ENCODE peak calls at places on chromosome 5, in five cellular contexts. One of them, this sample, is unnamed.

GRCh38 chr5:159669559-159669958 is 246.7 kb upstream of the ADRA1B start:
- DNase-seq in GM13977: no peak
- DNase-seq in omental fat pad: no peak
- DNase-seq in sigmoid colon: no peak
- DNase-seq in B cell: no peak
- DNase-seq in this sample: no peak

GRCh38 chr5:139950436-139950835 is 92.7 kb downstream of the NRG2 start:
- DNase-seq in omental fat pad: no peak
- DNase-seq in GM13977: no peak
- DNase-seq in B cell: no peak
- DNase-seq in sigmoid colon: no peak
- DNase-seq in this sample: no peak

GRCh38 chr5:6248132-6248531 is 130.2 kb downstream of the MED10 start:
- DNase-seq in B cell: no peak
- DNase-seq in omental fat pad: no peak
- DNase-seq in GM13977: no peak
- DNase-seq in sigmoid colon: no peak
- DNase-seq in this sample: no peak

GRCh38 chr5:93158841-93159240 is 422.2 kb downstream of the NR2F1-AS1 start:
- DNase-seq in omental fat pad: no peak
- DNase-seq in sigmoid colon: no peak
- DNase-seq in GM13977: no peak
- DNase-seq in B cell: no peak
- DNase-seq in this sample: no peak

GRCh38 chr5:117201016-117201415 is 626.4 kb upstream of the SEMA6A start:
- DNase-seq in B cell: no peak
- DNase-seq in GM13977: no peak
- DNase-seq in sigmoid colon: no peak
- DNase-seq in omental fat pad: no peak
- DNase-seq in this sample: no peak

GRCh38 chr5:174339130-174339529 is 293.6 kb downstream of the NSG2 start:
- DNase-seq in B cell: no peak
- DNase-seq in omental fat pad: no peak
- DNase-seq in sigmoid colon: no peak
- DNase-seq in GM13977: no peak
- DNase-seq in this sample: no peak

GRCh38 chr5:9454012-9454481 is 91.8 kb downstream of the SEMA5A start:
- DNase-seq in B cell: no peak
- DNase-seq in GM13977: peak
- DNase-seq in omental fat pad: no peak
- DNase-seq in sigmoid colon: no peak
- DNase-seq in this sample: no peak

GRCh38 chr5:75611324-75612210 is at the start of gene ANKDD1B:
- DNase-seq in omental fat pad: no peak
- DNase-seq in sigmoid colon: peak
- DNase-seq in B cell: peak
- DNase-seq in GM13977: peak
- DNase-seq in this sample: peak

GRCh38 chr5:177117441-177118045 is 16.0 kb upstream of the NSD1 start:
- DNase-seq in omental fat pad: no peak
- DNase-seq in GM13977: no peak
- DNase-seq in B cell: no peak
- DNase-seq in sigmoid colon: no peak
- DNase-seq in this sample: no peak

DNA sequence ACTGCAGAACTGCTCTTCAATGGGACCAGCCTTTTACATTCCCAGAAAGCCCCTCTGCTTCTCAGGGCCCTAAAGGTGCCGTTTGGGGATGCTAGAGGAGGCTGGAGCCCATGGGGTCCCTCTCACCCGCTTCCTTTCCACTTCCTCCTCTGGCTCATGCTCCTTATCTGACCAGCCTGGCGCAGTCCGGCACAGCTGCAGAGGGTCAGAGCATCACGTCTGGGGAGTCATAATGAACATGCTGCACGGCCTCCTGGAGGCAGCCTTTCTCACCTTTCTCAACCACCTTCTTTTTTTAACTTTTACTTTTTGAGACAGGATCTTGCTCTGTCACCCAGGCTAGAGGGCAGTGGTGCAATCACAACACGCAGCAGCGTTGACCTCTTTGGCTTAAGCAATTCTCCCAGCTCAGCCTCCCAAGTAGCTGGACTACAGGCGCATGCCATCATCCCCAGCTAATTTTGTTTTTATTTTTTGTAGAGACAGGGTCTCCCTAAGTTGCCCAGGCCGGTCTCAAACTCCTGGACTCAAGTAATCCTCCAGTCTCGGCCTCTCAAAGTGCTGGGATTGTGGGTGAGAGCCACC is 15.1 kb upstream of the TCF7 start:
- DNase-seq in GM13977: no peak
- DNase-seq in omental fat pad: no peak
- DNase-seq in B cell: no peak
- DNase-seq in sigmoid colon: no peak
- DNase-seq in this sample: no peak
- TF ChIP-seq CTCF in GM13977: peak
- TF ChIP-seq CTCF in omental fat pad: no peak
- TF ChIP-seq CTCF in B cell: no peak
- TF ChIP-seq CTCF in sigmoid colon: no peak
- TF ChIP-seq CTCF in this sample: no peak

DNA sequence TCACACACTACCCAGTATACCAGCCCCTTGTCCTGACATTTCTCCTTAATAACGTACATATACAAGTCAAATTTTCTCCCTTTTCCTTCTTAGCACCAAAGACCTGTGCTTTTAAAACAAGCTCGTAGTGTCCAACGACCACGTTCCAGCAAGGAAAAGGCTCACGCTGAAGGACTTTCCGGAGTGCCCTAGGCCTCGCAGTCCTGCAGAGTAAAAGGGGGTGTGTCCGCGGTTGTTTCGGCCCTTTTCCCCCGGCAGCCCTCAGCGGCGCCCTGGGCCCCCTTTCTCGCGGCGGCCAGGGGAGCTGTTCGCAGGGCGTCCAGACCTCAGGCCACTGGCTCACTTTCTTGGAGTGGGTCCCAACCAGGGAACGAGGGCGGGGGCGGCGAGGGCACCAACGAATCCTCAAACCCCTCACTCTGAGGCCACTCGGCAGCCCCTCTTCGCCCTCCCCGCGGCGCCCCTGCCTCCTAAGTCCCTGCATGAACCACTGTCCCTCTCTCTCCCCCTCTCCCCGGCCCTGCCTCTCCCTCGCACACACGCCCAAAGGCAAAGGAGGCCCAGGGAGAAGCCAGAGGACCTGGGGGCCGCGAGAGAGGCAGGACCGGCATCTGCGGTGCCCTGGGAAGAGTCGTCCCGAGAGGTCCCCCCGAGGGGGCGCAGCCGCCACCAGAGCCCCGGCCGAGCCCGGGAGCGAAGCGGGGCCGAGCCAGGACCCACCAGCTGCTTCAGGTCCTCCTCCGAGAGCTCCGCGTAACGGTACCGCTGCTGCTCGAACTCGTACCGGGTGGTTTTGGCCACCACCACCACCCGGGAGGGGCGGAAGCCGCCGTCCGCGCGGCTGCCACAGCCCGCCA is 718 bp downstream of the NADK2 start:
- DNase-seq in B cell: peak
- DNase-seq in omental fat pad: peak
- DNase-seq in sigmoid colon: peak
- DNase-seq in GM13977: peak
- DNase-seq in this sample: peak
- TF ChIP-seq CTCF in B cell: no peak
- TF ChIP-seq CTCF in omental fat pad: no peak
- TF ChIP-seq CTCF in sigmoid colon: no peak
- TF ChIP-seq CTCF in GM13977: no peak
- TF ChIP-seq CTCF in this sample: no peak

GRCh38 chr5:107870984-107871383 is 200.2 kb upstream of the EFNA5 start:
- DNase-seq in sigmoid colon: no peak
- DNase-seq in omental fat pad: no peak
- DNase-seq in B cell: no peak
- DNase-seq in GM13977: no peak
- DNase-seq in this sample: no peak

GRCh38 chr5:107873877-107874276 is 203.1 kb upstream of the EFNA5 start:
- DNase-seq in B cell: no peak
- DNase-seq in GM13977: no peak
- DNase-seq in sigmoid colon: no peak
- DNase-seq in omental fat pad: no peak
- DNase-seq in this sample: no peak

GRCh38 chr5:107874810-107875209 is 204.1 kb upstream of the EFNA5 start:
- DNase-seq in GM13977: no peak
- DNase-seq in B cell: no peak
- DNase-seq in sigmoid colon: no peak
- DNase-seq in omental fat pad: no peak
- DNase-seq in this sample: peak

GRCh38 chr5:107878676-107879075 is 207.9 kb upstream of the EFNA5 start:
- DNase-seq in B cell: no peak
- DNase-seq in GM13977: no peak
- DNase-seq in sigmoid colon: no peak
- DNase-seq in omental fat pad: no peak
- DNase-seq in this sample: no peak

GRCh38 chr5:107875834-107876233 is 205.1 kb upstream of the EFNA5 start:
- DNase-seq in B cell: no peak
- DNase-seq in omental fat pad: no peak
- DNase-seq in sigmoid colon: peak
- DNase-seq in GM13977: no peak
- DNase-seq in this sample: no peak
- TF ChIP-seq CTCF in B cell: no peak
- TF ChIP-seq CTCF in omental fat pad: no peak
- TF ChIP-seq CTCF in sigmoid colon: peak
- TF ChIP-seq CTCF in GM13977: no peak
- TF ChIP-seq CTCF in this sample: no peak

GRCh38 chr5:58188287-58188651 is 271.6 kb downstream of the PLK2 start:
- DNase-seq in sigmoid colon: no peak
- DNase-seq in B cell: no peak
- DNase-seq in GM13977: no peak
- DNase-seq in omental fat pad: no peak
- DNase-seq in this sample: no peak
- TF ChIP-seq CTCF in sigmoid colon: no peak
- TF ChIP-seq CTCF in B cell: no peak
- TF ChIP-seq CTCF in GM13977: no peak
- TF ChIP-seq CTCF in omental fat pad: no peak
- TF ChIP-seq CTCF in this sample: no peak

GRCh38 chr5:144394036-144394435 is 223.4 kb downstream of the KCTD16 start:
- DNase-seq in B cell: no peak
- DNase-seq in GM13977: no peak
- DNase-seq in sigmoid colon: no peak
- DNase-seq in omental fat pad: no peak
- DNase-seq in this sample: no peak
- TF ChIP-seq CTCF in B cell: no peak
- TF ChIP-seq CTCF in GM13977: no peak
- TF ChIP-seq CTCF in sigmoid colon: no peak
- TF ChIP-seq CTCF in omental fat pad: no peak
- TF ChIP-seq CTCF in this sample: no peak

GRCh38 chr5:162603399-162603798 is 535.8 kb downstream of the GABRG2 start:
- DNase-seq in GM13977: no peak
- DNase-seq in B cell: no peak
- DNase-seq in sigmoid colon: no peak
- DNase-seq in omental fat pad: no peak
- DNase-seq in this sample: no peak

DNA sequence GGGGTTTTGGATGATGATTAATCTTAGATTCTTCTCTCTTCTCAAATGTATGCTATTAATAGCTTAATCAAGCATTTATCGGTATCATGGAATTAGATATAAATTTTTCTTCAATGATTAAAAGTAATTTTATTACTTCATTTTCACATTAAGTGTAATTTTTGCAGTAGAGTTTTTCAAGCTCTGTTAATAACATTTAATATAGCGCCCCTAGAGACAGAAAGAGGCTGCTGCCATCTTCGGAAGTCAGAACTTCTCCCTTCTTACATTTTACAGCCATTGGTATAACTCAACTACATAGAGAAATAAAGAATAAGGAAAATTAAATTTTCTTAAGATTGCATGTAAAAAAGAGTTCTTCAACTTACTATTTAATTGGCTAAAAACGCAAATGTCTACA is 540.3 kb downstream of the GABRG2 start:
- DNase-seq in B cell: no peak
- DNase-seq in GM13977: no peak
- DNase-seq in sigmoid colon: no peak
- DNase-seq in omental fat pad: no peak
- DNase-seq in this sample: no peak
- TF ChIP-seq CTCF in B cell: no peak
- TF ChIP-seq CTCF in GM13977: no peak
- TF ChIP-seq CTCF in sigmoid colon: no peak
- TF ChIP-seq CTCF in omental fat pad: no peak
- TF ChIP-seq CTCF in this sample: no peak

GRCh38 chr5:60125636-60126035 is 232.1 kb upstream of the PDE4D start:
- DNase-seq in B cell: no peak
- DNase-seq in GM13977: no peak
- DNase-seq in sigmoid colon: no peak
- DNase-seq in omental fat pad: no peak
- DNase-seq in this sample: no peak
- TF ChIP-seq CTCF in B cell: no peak
- TF ChIP-seq CTCF in GM13977: no peak
- TF ChIP-seq CTCF in sigmoid colon: no peak
- TF ChIP-seq CTCF in omental fat pad: no peak
- TF ChIP-seq CTCF in this sample: no peak